ENCODE peak calls at places on chromosomes 16 and 17, in five cellular contexts. One of them, this sample, is unnamed.

GRCh38 chr16:14263011-14263410 is 191.9 kb downstream of the MRTFB start:
- DNase-seq in head of caudate nucleus: peak; percentile 68
- DNase-seq in COLO829: peak; percentile 97
- DNase-seq in Calu3: no peak
- DNase-seq in stimulated activated CD4-positive, alpha-beta T cell treated with anti-CD3 and anti-CD28 coated beads, Interleukin-4, amount 100 ng/mL, for 48 hours: no peak
- DNase-seq in this sample: no peak

GRCh38 chr17:1920948-1921351 is 91.1 kb downstream of the RPA1 start:
- DNase-seq in Calu3: no peak
- DNase-seq in COLO829: no peak
- DNase-seq in head of caudate nucleus: peak; percentile 78
- DNase-seq in stimulated activated CD4-positive, alpha-beta T cell treated with anti-CD3 and anti-CD28 coated beads, Interleukin-4, amount 100 ng/mL, for 48 hours: no peak
- DNase-seq in this sample: no peak

GRCh38 chr16:66515543-66516171 is 34.3 kb downstream of the TK2 start:
- DNase-seq in head of caudate nucleus: no peak
- DNase-seq in Calu3: peak; percentile 62
- DNase-seq in COLO829: no peak
- DNase-seq in stimulated activated CD4-positive, alpha-beta T cell treated with anti-CD3 and anti-CD28 coated beads, Interleukin-4, amount 100 ng/mL, for 48 hours: no peak
- DNase-seq in this sample: no peak

GRCh38 chr16:81650982-81651562 is 128.0 kb upstream of the PLCG2 start:
- DNase-seq in COLO829: no peak
- DNase-seq in stimulated activated CD4-positive, alpha-beta T cell treated with anti-CD3 and anti-CD28 coated beads, Interleukin-4, amount 100 ng/mL, for 48 hours: no peak
- DNase-seq in head of caudate nucleus: no peak
- DNase-seq in Calu3: no peak
- DNase-seq in this sample: no peak

GRCh38 chr16:67843343-67843765 is 1.2 kb downstream of the THAP11 start:
- DNase-seq in Calu3: no peak
- DNase-seq in COLO829: no peak
- DNase-seq in head of caudate nucleus: peak; percentile 21
- DNase-seq in stimulated activated CD4-positive, alpha-beta T cell treated with anti-CD3 and anti-CD28 coated beads, Interleukin-4, amount 100 ng/mL, for 48 hours: no peak
- DNase-seq in this sample: no peak

GRCh38 chr16:19746561-19746960 is 28.5 kb downstream of the IQCK start:
- DNase-seq in head of caudate nucleus: no peak
- DNase-seq in stimulated activated CD4-positive, alpha-beta T cell treated with anti-CD3 and anti-CD28 coated beads, Interleukin-4, amount 100 ng/mL, for 48 hours: no peak
- DNase-seq in Calu3: peak; percentile 55
- DNase-seq in COLO829: peak; percentile 71
- DNase-seq in this sample: no peak

GRCh38 chr17:21029032-21029431 is 13.8 kb downstream of the USP22 start:
- DNase-seq in COLO829: no peak
- DNase-seq in stimulated activated CD4-positive, alpha-beta T cell treated with anti-CD3 and anti-CD28 coated beads, Interleukin-4, amount 100 ng/mL, for 48 hours: peak; percentile 33
- DNase-seq in Calu3: no peak
- DNase-seq in head of caudate nucleus: no peak
- DNase-seq in this sample: no peak

GRCh38 chr16:2025251-2025650 is 1.5 kb upstream of the NHERF2 start:
- DNase-seq in stimulated activated CD4-positive, alpha-beta T cell treated with anti-CD3 and anti-CD28 coated beads, Interleukin-4, amount 100 ng/mL, for 48 hours: no peak
- DNase-seq in head of caudate nucleus: no peak
- DNase-seq in COLO829: no peak
- DNase-seq in Calu3: no peak
- DNase-seq in this sample: no peak

GRCh38 chr16:49635009-49635350 is 220.9 kb downstream of the ZNF423 start:
- DNase-seq in stimulated activated CD4-positive, alpha-beta T cell treated with anti-CD3 and anti-CD28 coated beads, Interleukin-4, amount 100 ng/mL, for 48 hours: no peak
- DNase-seq in Calu3: no peak
- DNase-seq in head of caudate nucleus: no peak
- DNase-seq in COLO829: no peak
- DNase-seq in this sample: no peak

GRCh38 chr17:50027639-50028206 is 28.2 kb upstream of the ITGA3 start:
- DNase-seq in head of caudate nucleus: no peak
- DNase-seq in COLO829: peak; percentile 84
- DNase-seq in stimulated activated CD4-positive, alpha-beta T cell treated with anti-CD3 and anti-CD28 coated beads, Interleukin-4, amount 100 ng/mL, for 48 hours: no peak
- DNase-seq in Calu3: peak; percentile 97
- DNase-seq in this sample: no peak

GRCh38 chr17:48113201-48113676 is 5.7 kb downstream of the SNX11 start:
- DNase-seq in Calu3: no peak
- DNase-seq in COLO829: no peak
- DNase-seq in stimulated activated CD4-positive, alpha-beta T cell treated with anti-CD3 and anti-CD28 coated beads, Interleukin-4, amount 100 ng/mL, for 48 hours: no peak
- DNase-seq in head of caudate nucleus: no peak
- DNase-seq in this sample: no peak

GRCh38 chr17:79939755-79940154 is 95.9 kb downstream of the TBC1D16 start:
- DNase-seq in COLO829: no peak
- DNase-seq in head of caudate nucleus: no peak
- DNase-seq in Calu3: no peak
- DNase-seq in stimulated activated CD4-positive, alpha-beta T cell treated with anti-CD3 and anti-CD28 coated beads, Interleukin-4, amount 100 ng/mL, for 48 hours: no peak
- DNase-seq in this sample: no peak

GRCh38 chr16:50458694-50459271 is 89.4 kb upstream of the NKD1 start:
- DNase-seq in Calu3: no peak
- DNase-seq in head of caudate nucleus: no peak
- DNase-seq in COLO829: no peak
- DNase-seq in stimulated activated CD4-positive, alpha-beta T cell treated with anti-CD3 and anti-CD28 coated beads, Interleukin-4, amount 100 ng/mL, for 48 hours: no peak
- DNase-seq in this sample: no peak

GRCh38 chr17:80441133-80441578 is 26.2 kb downstream of the ENDOV start:
- DNase-seq in head of caudate nucleus: no peak
- DNase-seq in stimulated activated CD4-positive, alpha-beta T cell treated with anti-CD3 and anti-CD28 coated beads, Interleukin-4, amount 100 ng/mL, for 48 hours: peak; percentile 33
- DNase-seq in COLO829: peak; percentile 67
- DNase-seq in Calu3: peak; percentile 28
- DNase-seq in this sample: no peak

GRCh38 chr17:31386542-31387075 is 4.9 kb upstream of the RAB11FIP4 start:
- DNase-seq in Calu3: no peak
- DNase-seq in stimulated activated CD4-positive, alpha-beta T cell treated with anti-CD3 and anti-CD28 coated beads, Interleukin-4, amount 100 ng/mL, for 48 hours: no peak
- DNase-seq in COLO829: no peak
- DNase-seq in head of caudate nucleus: no peak
- DNase-seq in this sample: no peak

GRCh38 chr16:2702871-2703745 is 16.9 kb downstream of the PRSS27 start:
- DNase-seq in stimulated activated CD4-positive, alpha-beta T cell treated with anti-CD3 and anti-CD28 coated beads, Interleukin-4, amount 100 ng/mL, for 48 hours: no peak
- DNase-seq in COLO829: no peak
- DNase-seq in head of caudate nucleus: peak; percentile 38
- DNase-seq in Calu3: no peak
- DNase-seq in this sample: peak; percentile 27